ENCODE peak calls at places on chromosomes 1 and 21, in nine cellular contexts. F is esophagus squamous epithelium, H is IMR-90, D is epithelial cell of esophagus, G is AG10803, C is AG09309, Q is fibroblast of mammary gland, O is dorsolateral prefrontal cortex, T is skeletal muscle cell. V is an unnamed sample.

GRCh38 chr1:95393434-95393833 is 159.4 kb downstream of the RWDD3 start:
- DNase-seq in F (no peak), H (no peak), D (no peak), G (no peak), C (no peak), Q (no peak), O (no peak), T (no peak), V (no peak)

GRCh38 chr1:89261926-89262540 is 10.6 kb downstream of the GBP5 start:
- DNase-seq in F (no peak), H (no peak), D (no peak), G (peak), C (no peak), Q (no peak), O (no peak), T (no peak), V (peak)

GRCh38 chr1:205536759-205537361 is 32.4 kb downstream of the CDK18 start:
- DNase-seq in F (no peak), H (no peak), D (no peak), G (no peak), C (no peak), Q (no peak), O (peak), T (no peak), V (no peak)

GRCh38 chr1:37399205-37399604 is 75.2 kb upstream of the ZC3H12A start:
- DNase-seq in F (no peak), H (no peak), D (no peak), G (no peak), C (no peak), Q (no peak), O (peak), T (no peak), V (no peak)

GRCh38 chr1:70509996-70510876 is 99.2 kb downstream of the CTH start:
- DNase-seq in F (no peak), H (peak), D (peak), G (peak), C (peak), Q (peak), O (no peak), T (peak), V (peak)

GRCh38 chr21:41045534-41046268 is 122.3 kb upstream of the BACE2 start:
- DNase-seq in F (no peak), H (no peak), D (peak), G (no peak), C (no peak), Q (no peak), O (no peak), T (no peak), V (no peak)

GRCh38 chr1:17998889-17999288 is 108.7 kb upstream of the IGSF21 start:
- DNase-seq in F (no peak), H (peak), D (no peak), G (peak), C (no peak), Q (no peak), O (no peak), T (no peak), V (peak)

GRCh38 chr1:108817016-108817415 is 39.9 kb downstream of the AKNAD1 start:
- DNase-seq in F (no peak), H (peak), D (no peak), G (peak), C (peak), Q (peak), O (peak), T (peak), V (peak)

GRCh38 chr1:231839999-231840398 is 213.4 kb downstream of the DISC1 start:
- DNase-seq in F (no peak), H (no peak), D (no peak), G (no peak), C (no peak), Q (no peak), O (no peak), T (no peak), V (no peak)

GRCh38 chr1:6445062-6445763 is 20.6 kb downstream of the ESPN start:
- DNase-seq in F (no peak), H (peak), D (peak), G (peak), C (no peak), Q (peak), O (no peak), T (no peak), V (peak)

GRCh38 chr1:220791959-220792358 is 5.2 kb downstream of the MTARC1 start:
- DNase-seq in F (no peak), H (no peak), D (no peak), G (no peak), C (no peak), Q (no peak), O (no peak), T (peak), V (no peak)

DNA sequence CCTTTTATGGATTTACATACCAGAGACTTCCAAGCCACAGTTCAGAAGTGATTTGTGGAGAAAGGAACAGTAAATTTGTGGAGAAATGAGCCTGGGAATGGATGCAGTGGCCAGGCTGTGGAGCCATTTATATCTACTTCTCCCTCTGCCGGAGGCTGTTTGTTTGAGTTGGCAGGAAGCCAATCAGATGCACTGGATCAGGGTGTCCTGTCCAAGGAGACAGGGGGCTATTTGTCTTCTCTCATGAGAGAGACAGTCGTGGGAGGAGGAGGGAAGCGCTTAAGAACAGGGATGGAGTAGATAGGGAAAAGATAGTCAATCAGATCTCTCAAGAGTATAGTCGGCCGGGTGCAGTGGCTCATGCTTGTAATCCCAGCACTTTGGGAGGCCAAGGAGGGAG is 2.8 kb upstream of the HAPLN2 start:
- DNase-seq in F (no peak), H (peak), D (no peak), G (no peak), C (no peak), Q (peak), O (peak), T (peak), V (peak)
- H3K4me3 ChIP-seq in F (peak), H (no peak), D (no peak), G (no peak), C (no peak), Q (no peak), O (peak), T (no peak), V (no peak)

GRCh38 chr1:11482186-11482585 is 3.2 kb downstream of the DISP3 start:
- DNase-seq in F (no peak), H (no peak), D (no peak), G (no peak), C (no peak), Q (no peak), O (no peak), T (no peak), V (no peak)
- H3K4me3 ChIP-seq in F (no peak), H (no peak), D (no peak), G (no peak), C (no peak), Q (no peak), O (no peak), T (no peak), V (no peak)

GRCh38 chr1:237042467-237042891 is 495 bp downstream of the RYR2 start:
- DNase-seq in F (no peak), H (no peak), D (no peak), G (no peak), C (no peak), Q (no peak), O (peak), T (no peak), V (no peak)
- H3K4me3 ChIP-seq in F (peak), H (no peak), D (no peak), G (no peak), C (no peak), Q (no peak), O (peak), T (no peak), V (peak)

GRCh38 chr1:58849556-58849955 is 65.7 kb upstream of the JUN start:
- DNase-seq in F (no peak), H (no peak), D (no peak), G (no peak), C (no peak), Q (peak), O (no peak), T (no peak), V (no peak)
- H3K4me3 ChIP-seq in F (no peak), H (no peak), D (no peak), G (no peak), C (no peak), Q (no peak), O (no peak), T (no peak), V (no peak)

GRCh38 chr1:179230721-179231120 is 1.2 kb upstream of the ABL2 start:
- DNase-seq in F (no peak), H (no peak), D (no peak), G (no peak), C (no peak), Q (no peak), O (no peak), T (no peak), V (no peak)

GRCh38 chr1:179229214-179230140 is at the start of gene ABL2:
- DNase-seq in F (no peak), H (no peak), D (peak), G (peak), C (no peak), Q (no peak), O (peak), T (no peak), V (no peak)

GRCh38 chr1:179230251-179230650 is 774 bp upstream of the ABL2 start:
- DNase-seq in F (no peak), H (peak), D (peak), G (no peak), C (no peak), Q (peak), O (no peak), T (peak), V (peak)

GRCh38 chr1:179228783-179229213 is 679 bp downstream of the ABL2 start:
- DNase-seq in F (no peak), H (peak), D (peak), G (peak), C (no peak), Q (peak), O (peak), T (no peak), V (no peak)

DNA sequence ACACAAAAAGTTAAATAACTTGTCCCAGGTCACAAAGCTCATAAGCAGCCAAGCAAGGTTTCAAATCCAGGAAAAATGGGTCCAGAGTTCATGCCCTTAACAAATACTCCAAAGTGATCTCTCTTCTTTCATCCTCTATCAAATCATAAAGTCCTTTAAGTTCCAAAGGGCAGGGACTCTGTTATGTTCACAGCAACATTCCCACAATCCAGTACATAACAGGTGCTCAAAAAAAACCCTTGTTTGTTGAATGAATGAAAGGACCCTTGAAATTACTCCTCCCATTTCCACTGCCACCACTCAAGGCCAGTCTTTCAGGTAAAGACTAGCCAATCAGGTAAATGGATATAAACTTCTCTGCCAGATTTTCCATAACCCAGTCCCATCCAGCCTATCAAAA is 2.7 kb downstream of the ABL2 start:
- DNase-seq in F (no peak), H (no peak), D (no peak), G (no peak), C (no peak), Q (no peak), O (no peak), T (no peak), V (no peak)
- H3K4me3 ChIP-seq in F (no peak), H (no peak), D (no peak), G (no peak), C (no peak), Q (no peak), O (no peak), T (no peak), V (no peak)

GRCh38 chr1:145784409-145784808 is 39.5 kb downstream of the RNF115 start:
- DNase-seq in F (no peak), H (no peak), D (no peak), G (no peak), C (no peak), Q (no peak), O (no peak), T (no peak), V (no peak)
- H3K4me3 ChIP-seq in F (peak), H (no peak), D (no peak), G (no peak), C (no peak), Q (no peak), O (no peak), T (no peak), V (no peak)

GRCh38 chr21:16794944-16795343 is 717.9 kb upstream of the CXADR start:
- DNase-seq in F (no peak), H (peak), D (peak), G (peak), C (peak), Q (peak), O (no peak), T (peak), V (peak)

GRCh38 chr21:16797530-16797929 is 715.3 kb upstream of the CXADR start:
- DNase-seq in F (no peak), H (no peak), D (no peak), G (no peak), C (no peak), Q (no peak), O (no peak), T (no peak), V (no peak)

GRCh38 chr21:16800536-16800935 is 712.3 kb upstream of the CXADR start:
- DNase-seq in F (no peak), H (no peak), D (no peak), G (no peak), C (no peak), Q (no peak), O (no peak), T (no peak), V (no peak)
- H3K4me3 ChIP-seq in F (no peak), H (no peak), D (no peak), G (no peak), C (no peak), Q (no peak), O (no peak), T (no peak), V (no peak)

GRCh38 chr1:222898191-222898527 is 83.3 kb downstream of the DISP1 start:
- DNase-seq in F (no peak), H (no peak), D (no peak), G (no peak), C (no peak), Q (no peak), O (no peak), T (no peak), V (peak)

GRCh38 chr1:222897527-222898190 is 82.8 kb downstream of the DISP1 start:
- DNase-seq in F (no peak), H (no peak), D (no peak), G (no peak), C (no peak), Q (peak), O (no peak), T (no peak), V (peak)

GRCh38 chr1:222893255-222893654 is 78.4 kb downstream of the DISP1 start:
- DNase-seq in F (no peak), H (no peak), D (peak), G (no peak), C (no peak), Q (peak), O (peak), T (no peak), V (no peak)

GRCh38 chr1:222894331-222894730 is 79.5 kb downstream of the DISP1 start:
- DNase-seq in F (no peak), H (no peak), D (no peak), G (no peak), C (no peak), Q (no peak), O (no peak), T (no peak), V (no peak)

DNA sequence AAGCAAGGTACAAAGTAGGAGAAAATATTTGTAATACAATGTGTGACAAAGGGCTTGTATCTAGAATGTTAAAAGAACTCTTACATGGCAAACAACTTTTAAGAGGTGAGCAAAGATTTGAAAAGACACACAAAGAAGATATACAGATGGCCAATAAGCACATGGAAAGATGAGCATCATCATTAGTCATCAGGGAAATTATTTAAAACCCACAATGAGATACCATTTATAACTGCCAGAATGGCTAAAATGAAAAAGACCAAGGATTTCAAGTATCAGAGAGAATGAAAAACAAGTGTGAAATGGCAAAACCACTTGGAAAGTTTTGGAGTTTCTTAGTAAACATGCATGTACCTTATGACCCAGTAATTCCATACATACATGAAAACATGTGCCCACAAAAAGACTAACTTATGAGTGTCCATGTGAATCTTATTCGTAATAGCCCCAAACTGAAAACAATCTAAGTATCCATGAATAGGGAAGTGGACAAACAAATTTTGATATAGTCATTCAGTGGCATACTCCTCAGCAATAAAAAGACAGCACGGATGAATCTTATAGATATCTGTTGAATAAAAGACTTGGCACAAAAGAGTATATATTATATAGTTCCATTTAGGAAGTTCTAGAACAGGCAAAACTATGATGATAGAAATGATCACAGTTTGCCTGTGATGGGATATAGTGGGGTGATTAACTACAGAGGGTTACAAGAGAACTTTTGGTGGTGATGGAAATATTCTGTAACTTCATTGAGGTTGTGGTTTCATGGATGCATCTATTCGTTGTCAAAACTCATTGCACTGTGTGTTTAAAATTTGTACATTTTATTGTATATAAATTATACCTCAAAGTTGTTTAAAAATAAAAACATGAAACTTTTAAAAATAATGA is 82.0 kb downstream of the DISP1 start:
- DNase-seq in F (no peak), H (peak), D (no peak), G (peak), C (no peak), Q (peak), O (no peak), T (no peak), V (peak)
- H3K4me3 ChIP-seq in F (no peak), H (no peak), D (no peak), G (no peak), C (no peak), Q (no peak), O (no peak), T (no peak), V (no peak)

GRCh38 chr21:45454081-45454923 is 49.3 kb downstream of the COL18A1 start:
- DNase-seq in F (no peak), H (no peak), D (peak), G (peak), C (no peak), Q (no peak), O (no peak), T (no peak), V (no peak)
- H3K4me3 ChIP-seq in F (peak), H (no peak), D (no peak), G (no peak), C (no peak), Q (no peak), O (no peak), T (no peak), V (no peak)

DNA sequence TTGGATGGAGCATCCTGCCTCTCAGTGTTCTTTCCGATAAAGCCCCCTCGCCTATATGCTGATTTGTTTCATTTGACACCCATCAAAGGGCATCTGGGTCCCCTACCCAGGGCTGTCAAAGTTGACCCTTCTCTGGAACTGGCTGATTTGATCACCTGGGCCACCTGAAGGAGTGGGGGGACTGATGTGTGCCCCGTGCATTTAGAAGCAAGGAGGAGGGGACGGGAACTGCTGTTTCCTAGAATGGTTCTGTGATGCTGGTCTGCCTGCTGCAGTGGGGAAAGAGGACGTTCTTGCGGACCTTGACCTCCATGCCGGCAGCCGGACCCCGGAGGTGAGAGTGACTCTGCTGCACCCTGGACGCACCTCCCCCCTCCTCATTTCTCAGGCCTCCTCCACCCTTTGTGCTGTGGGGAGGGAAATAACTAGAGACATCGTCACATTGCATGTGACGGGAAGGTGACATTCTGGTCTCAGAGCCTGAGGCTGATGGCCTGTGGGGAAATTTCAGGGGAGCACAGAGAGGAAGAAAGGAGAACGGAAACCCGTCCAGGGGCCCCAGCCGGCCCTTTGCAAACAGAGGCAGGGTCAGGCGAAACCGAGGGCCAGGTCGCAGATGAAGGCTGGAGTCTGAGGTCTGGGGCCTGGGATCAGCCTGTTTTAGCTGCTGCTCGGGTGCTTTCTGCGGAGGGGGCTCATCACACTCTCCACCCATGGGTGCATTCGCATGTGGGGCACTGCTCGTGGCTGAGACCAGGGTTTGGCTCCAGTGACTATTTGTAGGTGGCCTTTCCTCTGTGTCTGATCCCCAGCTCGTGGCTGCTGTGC is 25.7 kb downstream of the CRYAA start:
- DNase-seq in F (no peak), H (no peak), D (no peak), G (no peak), C (no peak), Q (no peak), O (no peak), T (no peak), V (no peak)
- H3K4me3 ChIP-seq in F (no peak), H (no peak), D (no peak), G (no peak), C (no peak), Q (no peak), O (no peak), T (no peak), V (no peak)